ENCODE peak calls at places on chromosomes 11 and 22, in seven cellular contexts. One of them, this sample, is unnamed.

GRCh38 chr22:46245515-46245914 is 4.6 kb downstream of the CDPF1 start:
- DNase-seq in stimulated activated CD4-positive, alpha-beta T cell treated with anti-CD3 and anti-CD28 coated beads, Interleukin-15, amount 100 ng/mL, for 24 hours: no peak
- DNase-seq in T-helper 9 cell: no peak
- DNase-seq in WTC11: no peak
- DNase-seq in substantia nigra: peak; percentile 38
- DNase-seq in upper lobe of right lung: no peak
- DNase-seq in HuH-7.5: no peak
- DNase-seq in this sample: no peak

GRCh38 chr11:66339686-66340483 is 3.7 kb upstream of the RIN1 start:
- DNase-seq in stimulated activated CD4-positive, alpha-beta T cell treated with anti-CD3 and anti-CD28 coated beads, Interleukin-15, amount 100 ng/mL, for 24 hours: no peak
- DNase-seq in T-helper 9 cell: no peak
- DNase-seq in WTC11: no peak
- DNase-seq in substantia nigra: no peak
- DNase-seq in upper lobe of right lung: peak; percentile 48
- DNase-seq in HuH-7.5: no peak
- DNase-seq in this sample: no peak

GRCh38 chr11:82895437-82896091 is 4.7 kb downstream of the PRCP start:
- DNase-seq in stimulated activated CD4-positive, alpha-beta T cell treated with anti-CD3 and anti-CD28 coated beads, Interleukin-15, amount 100 ng/mL, for 24 hours: no peak
- DNase-seq in T-helper 9 cell: no peak
- DNase-seq in WTC11: no peak
- DNase-seq in substantia nigra: no peak
- DNase-seq in upper lobe of right lung: no peak
- DNase-seq in HuH-7.5: no peak
- DNase-seq in this sample: no peak

GRCh38 chr11:17578958-17579357 is 31.9 kb downstream of the OTOG start:
- DNase-seq in stimulated activated CD4-positive, alpha-beta T cell treated with anti-CD3 and anti-CD28 coated beads, Interleukin-15, amount 100 ng/mL, for 24 hours: no peak
- DNase-seq in T-helper 9 cell: no peak
- DNase-seq in WTC11: peak; percentile 5
- DNase-seq in substantia nigra: no peak
- DNase-seq in upper lobe of right lung: no peak
- DNase-seq in HuH-7.5: no peak
- DNase-seq in this sample: no peak

GRCh38 chr22:17753401-17753989 is 20.8 kb downstream of the BID start:
- DNase-seq in stimulated activated CD4-positive, alpha-beta T cell treated with anti-CD3 and anti-CD28 coated beads, Interleukin-15, amount 100 ng/mL, for 24 hours: no peak
- DNase-seq in T-helper 9 cell: no peak
- DNase-seq in WTC11: no peak
- DNase-seq in substantia nigra: no peak
- DNase-seq in upper lobe of right lung: no peak
- DNase-seq in HuH-7.5: no peak
- DNase-seq in this sample: peak; percentile 37

GRCh38 chr11:47511927-47512326 is 41.0 kb downstream of the CELF1 start:
- DNase-seq in stimulated activated CD4-positive, alpha-beta T cell treated with anti-CD3 and anti-CD28 coated beads, Interleukin-15, amount 100 ng/mL, for 24 hours: no peak
- DNase-seq in T-helper 9 cell: no peak
- DNase-seq in WTC11: no peak
- DNase-seq in substantia nigra: no peak
- DNase-seq in upper lobe of right lung: no peak
- DNase-seq in HuH-7.5: no peak
- DNase-seq in this sample: no peak

GRCh38 chr11:97009613-97010012 is 619.8 kb downstream of the JRKL start:
- DNase-seq in stimulated activated CD4-positive, alpha-beta T cell treated with anti-CD3 and anti-CD28 coated beads, Interleukin-15, amount 100 ng/mL, for 24 hours: no peak
- DNase-seq in T-helper 9 cell: no peak
- DNase-seq in WTC11: no peak
- DNase-seq in substantia nigra: no peak
- DNase-seq in upper lobe of right lung: no peak
- DNase-seq in HuH-7.5: no peak
- DNase-seq in this sample: no peak

GRCh38 chr11:73164803-73165542 is 22.9 kb upstream of the FCHSD2 start:
- DNase-seq in stimulated activated CD4-positive, alpha-beta T cell treated with anti-CD3 and anti-CD28 coated beads, Interleukin-15, amount 100 ng/mL, for 24 hours: no peak
- DNase-seq in T-helper 9 cell: no peak
- DNase-seq in WTC11: no peak
- DNase-seq in substantia nigra: no peak
- DNase-seq in upper lobe of right lung: no peak
- DNase-seq in HuH-7.5: no peak
- DNase-seq in this sample: no peak

GRCh38 chr11:111330234-111330893 is 32.0 kb downstream of the POU2AF3 start:
- DNase-seq in stimulated activated CD4-positive, alpha-beta T cell treated with anti-CD3 and anti-CD28 coated beads, Interleukin-15, amount 100 ng/mL, for 24 hours: no peak
- DNase-seq in T-helper 9 cell: no peak
- DNase-seq in WTC11: no peak
- DNase-seq in substantia nigra: no peak
- DNase-seq in upper lobe of right lung: no peak
- DNase-seq in HuH-7.5: no peak
- DNase-seq in this sample: no peak

GRCh38 chr22:41517172-41518047 is 26.9 kb downstream of the POLR3H start:
- DNase-seq in stimulated activated CD4-positive, alpha-beta T cell treated with anti-CD3 and anti-CD28 coated beads, Interleukin-15, amount 100 ng/mL, for 24 hours: peak; percentile 56
- DNase-seq in T-helper 9 cell: peak; percentile 31
- DNase-seq in WTC11: peak; percentile 86
- DNase-seq in substantia nigra: peak; percentile 77
- DNase-seq in upper lobe of right lung: no peak
- DNase-seq in HuH-7.5: peak; percentile 79
- DNase-seq in this sample: no peak

GRCh38 chr11:126857860-126858808 is 142.4 kb downstream of the KIRREL3 start:
- DNase-seq in stimulated activated CD4-positive, alpha-beta T cell treated with anti-CD3 and anti-CD28 coated beads, Interleukin-15, amount 100 ng/mL, for 24 hours: no peak
- DNase-seq in T-helper 9 cell: no peak
- DNase-seq in WTC11: no peak
- DNase-seq in substantia nigra: no peak
- DNase-seq in upper lobe of right lung: no peak
- DNase-seq in HuH-7.5: no peak
- DNase-seq in this sample: no peak

GRCh38 chr22:43893266-43893665 is 1.5 kb upstream of the PNPLA5 start:
- DNase-seq in stimulated activated CD4-positive, alpha-beta T cell treated with anti-CD3 and anti-CD28 coated beads, Interleukin-15, amount 100 ng/mL, for 24 hours: no peak
- DNase-seq in T-helper 9 cell: no peak
- DNase-seq in WTC11: no peak
- DNase-seq in substantia nigra: no peak
- DNase-seq in upper lobe of right lung: peak; percentile 38
- DNase-seq in HuH-7.5: no peak
- DNase-seq in this sample: no peak

GRCh38 chr11:72753341-72754148 is 1.3 kb upstream of the ARAP1 start:
- DNase-seq in stimulated activated CD4-positive, alpha-beta T cell treated with anti-CD3 and anti-CD28 coated beads, Interleukin-15, amount 100 ng/mL, for 24 hours: no peak
- DNase-seq in T-helper 9 cell: no peak
- DNase-seq in WTC11: no peak
- DNase-seq in substantia nigra: peak; percentile 21
- DNase-seq in upper lobe of right lung: no peak
- DNase-seq in HuH-7.5: no peak
- DNase-seq in this sample: no peak

GRCh38 chr11:9577551-9577950 is 4.1 kb downstream of the WEE1 start:
- DNase-seq in stimulated activated CD4-positive, alpha-beta T cell treated with anti-CD3 and anti-CD28 coated beads, Interleukin-15, amount 100 ng/mL, for 24 hours: no peak
- DNase-seq in T-helper 9 cell: no peak
- DNase-seq in WTC11: no peak
- DNase-seq in substantia nigra: no peak
- DNase-seq in upper lobe of right lung: no peak
- DNase-seq in HuH-7.5: no peak
- DNase-seq in this sample: no peak

GRCh38 chr11:61004037-61004641 is 32.7 kb downstream of the CD6 start:
- DNase-seq in stimulated activated CD4-positive, alpha-beta T cell treated with anti-CD3 and anti-CD28 coated beads, Interleukin-15, amount 100 ng/mL, for 24 hours: peak; percentile 69
- DNase-seq in T-helper 9 cell: peak; percentile 39
- DNase-seq in WTC11: no peak
- DNase-seq in substantia nigra: no peak
- DNase-seq in upper lobe of right lung: no peak
- DNase-seq in HuH-7.5: no peak
- DNase-seq in this sample: peak; percentile 36

GRCh38 chr11:124376280-124376679 is 8.0 kb downstream of the OR8B2 start:
- DNase-seq in stimulated activated CD4-positive, alpha-beta T cell treated with anti-CD3 and anti-CD28 coated beads, Interleukin-15, amount 100 ng/mL, for 24 hours: no peak
- DNase-seq in T-helper 9 cell: no peak
- DNase-seq in WTC11: no peak
- DNase-seq in substantia nigra: no peak
- DNase-seq in upper lobe of right lung: no peak
- DNase-seq in HuH-7.5: no peak
- DNase-seq in this sample: no peak

GRCh38 chr11:11555228-11555627 is 66.6 kb downstream of the GALNT18 start:
- DNase-seq in stimulated activated CD4-positive, alpha-beta T cell treated with anti-CD3 and anti-CD28 coated beads, Interleukin-15, amount 100 ng/mL, for 24 hours: no peak
- DNase-seq in T-helper 9 cell: no peak
- DNase-seq in WTC11: no peak
- DNase-seq in substantia nigra: no peak
- DNase-seq in upper lobe of right lung: peak; percentile 81
- DNase-seq in HuH-7.5: no peak
- DNase-seq in this sample: no peak

GRCh38 chr11:121634889-121635288 is 182.1 kb upstream of the SORL1-AS1 start:
- DNase-seq in stimulated activated CD4-positive, alpha-beta T cell treated with anti-CD3 and anti-CD28 coated beads, Interleukin-15, amount 100 ng/mL, for 24 hours: no peak
- DNase-seq in T-helper 9 cell: no peak
- DNase-seq in WTC11: no peak
- DNase-seq in substantia nigra: no peak
- DNase-seq in upper lobe of right lung: no peak
- DNase-seq in HuH-7.5: no peak
- DNase-seq in this sample: peak; percentile 81

GRCh38 chr11:37504925-37505324 is 906.9 kb upstream of the RAG2 start:
- DNase-seq in stimulated activated CD4-positive, alpha-beta T cell treated with anti-CD3 and anti-CD28 coated beads, Interleukin-15, amount 100 ng/mL, for 24 hours: no peak
- DNase-seq in T-helper 9 cell: no peak
- DNase-seq in WTC11: no peak
- DNase-seq in substantia nigra: no peak
- DNase-seq in upper lobe of right lung: no peak
- DNase-seq in HuH-7.5: no peak
- DNase-seq in this sample: peak; percentile 44

GRCh38 chr11:66868082-66868725 is 11.3 kb downstream of the LRFN4 start:
- DNase-seq in stimulated activated CD4-positive, alpha-beta T cell treated with anti-CD3 and anti-CD28 coated beads, Interleukin-15, amount 100 ng/mL, for 24 hours: no peak
- DNase-seq in T-helper 9 cell: no peak
- DNase-seq in WTC11: no peak
- DNase-seq in substantia nigra: no peak
- DNase-seq in upper lobe of right lung: no peak
- DNase-seq in HuH-7.5: peak; percentile 58
- DNase-seq in this sample: no peak

This sample was measured in stromal cell of bone marrow.